ENCODE peak calls at places on chromosomes 3 and 15, in nine cellular contexts. One of them, this sample, is unnamed.

GRCh38 chr15:41438206-41438605 is 21.3 kb downstream of the RTF1 start:
- DNase-seq in CD8-positive, alpha-beta T cell: no peak
- DNase-seq in astrocyte of the spinal cord: peak; percentile 15
- DNase-seq in endothelial cell: no peak
- DNase-seq in transverse colon: no peak
- DNase-seq in AG09309: no peak
- DNase-seq in AG10803: no peak
- DNase-seq in fibroblast of pulmonary artery: no peak
- DNase-seq in fibroblast of mammary gland: no peak
- DNase-seq in this sample: no peak

GRCh38 chr3:196499807-196500524 is 3.6 kb downstream of the RNF168 start:
- DNase-seq in CD8-positive, alpha-beta T cell: no peak
- DNase-seq in astrocyte of the spinal cord: no peak
- DNase-seq in endothelial cell: no peak
- DNase-seq in transverse colon: no peak
- DNase-seq in AG09309: no peak
- DNase-seq in AG10803: no peak
- DNase-seq in fibroblast of pulmonary artery: no peak
- DNase-seq in fibroblast of mammary gland: peak; percentile 19
- DNase-seq in this sample: no peak

GRCh38 chr15:65115542-65115941 is 542 bp upstream of the UBAP1L start:
- DNase-seq in CD8-positive, alpha-beta T cell: no peak
- DNase-seq in astrocyte of the spinal cord: no peak
- DNase-seq in endothelial cell: no peak
- DNase-seq in transverse colon: no peak
- DNase-seq in AG09309: no peak
- DNase-seq in AG10803: no peak
- DNase-seq in fibroblast of pulmonary artery: no peak
- DNase-seq in fibroblast of mammary gland: no peak
- DNase-seq in this sample: no peak

GRCh38 chr15:92533298-92533697 is 122.3 kb downstream of the FAM174B start:
- DNase-seq in CD8-positive, alpha-beta T cell: no peak
- DNase-seq in astrocyte of the spinal cord: no peak
- DNase-seq in endothelial cell: no peak
- DNase-seq in transverse colon: no peak
- DNase-seq in AG09309: no peak
- DNase-seq in AG10803: no peak
- DNase-seq in fibroblast of pulmonary artery: no peak
- DNase-seq in fibroblast of mammary gland: no peak
- DNase-seq in this sample: no peak

GRCh38 chr3:129184396-129184656 is 630 bp upstream of the CNBP start:
- DNase-seq in CD8-positive, alpha-beta T cell: no peak
- DNase-seq in astrocyte of the spinal cord: no peak
- DNase-seq in endothelial cell: no peak
- DNase-seq in transverse colon: peak; percentile 26
- DNase-seq in AG09309: no peak
- DNase-seq in AG10803: peak; percentile 29
- DNase-seq in fibroblast of pulmonary artery: peak; percentile 24
- DNase-seq in fibroblast of mammary gland: no peak
- DNase-seq in this sample: no peak

GRCh38 chr15:96626936-96627577 is 296.6 kb downstream of the NR2F2 start:
- DNase-seq in CD8-positive, alpha-beta T cell: no peak
- DNase-seq in astrocyte of the spinal cord: no peak
- DNase-seq in endothelial cell: no peak
- DNase-seq in transverse colon: no peak
- DNase-seq in AG09309: no peak
- DNase-seq in AG10803: no peak
- DNase-seq in fibroblast of pulmonary artery: no peak
- DNase-seq in fibroblast of mammary gland: no peak
- DNase-seq in this sample: no peak

GRCh38 chr15:33584797-33585196 is 274.0 kb downstream of the RYR3 start:
- DNase-seq in CD8-positive, alpha-beta T cell: no peak
- DNase-seq in astrocyte of the spinal cord: peak; percentile 54
- DNase-seq in endothelial cell: no peak
- DNase-seq in transverse colon: no peak
- DNase-seq in AG09309: no peak
- DNase-seq in AG10803: peak; percentile 58
- DNase-seq in fibroblast of pulmonary artery: peak; percentile 75
- DNase-seq in fibroblast of mammary gland: peak; percentile 69
- DNase-seq in this sample: peak; percentile 69

GRCh38 chr3:101898752-101899169 is 49.4 kb downstream of the NFKBIZ start:
- DNase-seq in CD8-positive, alpha-beta T cell: no peak
- DNase-seq in astrocyte of the spinal cord: no peak
- DNase-seq in endothelial cell: no peak
- DNase-seq in transverse colon: no peak
- DNase-seq in AG09309: no peak
- DNase-seq in AG10803: no peak
- DNase-seq in fibroblast of pulmonary artery: no peak
- DNase-seq in fibroblast of mammary gland: no peak
- DNase-seq in this sample: no peak

GRCh38 chr3:117692416-117692995 is 982.9 kb downstream of the TUSC7 start:
- DNase-seq in CD8-positive, alpha-beta T cell: no peak
- DNase-seq in astrocyte of the spinal cord: peak; percentile 49
- DNase-seq in endothelial cell: no peak
- DNase-seq in transverse colon: no peak
- DNase-seq in AG09309: no peak
- DNase-seq in AG10803: peak; percentile 56
- DNase-seq in fibroblast of pulmonary artery: peak; percentile 48
- DNase-seq in fibroblast of mammary gland: peak; percentile 88
- DNase-seq in this sample: peak; percentile 12

GRCh38 chr3:126394179-126394976 is at the start of gene CFAP100:
- DNase-seq in CD8-positive, alpha-beta T cell: no peak
- DNase-seq in astrocyte of the spinal cord: peak; percentile 13
- DNase-seq in endothelial cell: peak; percentile 72
- DNase-seq in transverse colon: peak; percentile 24
- DNase-seq in AG09309: no peak
- DNase-seq in AG10803: peak; percentile 18
- DNase-seq in fibroblast of pulmonary artery: peak; percentile 28
- DNase-seq in fibroblast of mammary gland: peak; percentile 35
- DNase-seq in this sample: no peak

GRCh38 chr3:133926736-133927542 is 31.3 kb upstream of the RAB6B start:
- DNase-seq in CD8-positive, alpha-beta T cell: no peak
- DNase-seq in astrocyte of the spinal cord: peak; percentile 17
- DNase-seq in endothelial cell: no peak
- DNase-seq in transverse colon: no peak
- DNase-seq in AG09309: no peak
- DNase-seq in AG10803: no peak
- DNase-seq in fibroblast of pulmonary artery: no peak
- DNase-seq in fibroblast of mammary gland: peak; percentile 28
- DNase-seq in this sample: no peak

GRCh38 chr3:170355738-170356595 is 1.5 kb upstream of the SKIL start:
- DNase-seq in CD8-positive, alpha-beta T cell: no peak
- DNase-seq in astrocyte of the spinal cord: peak; percentile 69
- DNase-seq in endothelial cell: peak; percentile 22
- DNase-seq in transverse colon: peak; percentile 56
- DNase-seq in AG09309: no peak
- DNase-seq in AG10803: peak; percentile 52
- DNase-seq in fibroblast of pulmonary artery: peak; percentile 69
- DNase-seq in fibroblast of mammary gland: peak; percentile 25
- DNase-seq in this sample: no peak

GRCh38 chr3:162376761-162377160 is 880.2 kb downstream of the OTOL1 start:
- DNase-seq in CD8-positive, alpha-beta T cell: no peak
- DNase-seq in astrocyte of the spinal cord: peak; percentile 26
- DNase-seq in endothelial cell: no peak
- DNase-seq in transverse colon: no peak
- DNase-seq in AG09309: no peak
- DNase-seq in AG10803: no peak
- DNase-seq in fibroblast of pulmonary artery: no peak
- DNase-seq in fibroblast of mammary gland: peak; percentile 40
- DNase-seq in this sample: peak; percentile 69

GRCh38 chr15:29364429-29365078 is 94.9 kb upstream of the NSMCE3 start:
- DNase-seq in CD8-positive, alpha-beta T cell: no peak
- DNase-seq in astrocyte of the spinal cord: peak; percentile 76
- DNase-seq in endothelial cell: no peak
- DNase-seq in transverse colon: no peak
- DNase-seq in AG09309: peak; percentile 32
- DNase-seq in AG10803: peak; percentile 64
- DNase-seq in fibroblast of pulmonary artery: peak; percentile 76
- DNase-seq in fibroblast of mammary gland: peak; percentile 57
- DNase-seq in this sample: peak; percentile 56

GRCh38 chr3:111967651-111968274 is 11.1 kb upstream of the ABHD10 start:
- DNase-seq in CD8-positive, alpha-beta T cell: peak; percentile 82
- DNase-seq in astrocyte of the spinal cord: peak; percentile 79
- DNase-seq in endothelial cell: peak; percentile 86
- DNase-seq in transverse colon: peak; percentile 85
- DNase-seq in AG09309: peak; percentile 50
- DNase-seq in AG10803: peak; percentile 80
- DNase-seq in fibroblast of pulmonary artery: peak; percentile 87
- DNase-seq in fibroblast of mammary gland: peak; percentile 82
- DNase-seq in this sample: peak; percentile 92

GRCh38 chr3:2711081-2711480 is 399.1 kb downstream of the IL5RA start:
- DNase-seq in CD8-positive, alpha-beta T cell: no peak
- DNase-seq in astrocyte of the spinal cord: no peak
- DNase-seq in endothelial cell: no peak
- DNase-seq in transverse colon: no peak
- DNase-seq in AG09309: no peak
- DNase-seq in AG10803: no peak
- DNase-seq in fibroblast of pulmonary artery: no peak
- DNase-seq in fibroblast of mammary gland: no peak
- DNase-seq in this sample: no peak

GRCh38 chr3:3627104-3627503 is 172.1 kb upstream of the LRRN1 start:
- DNase-seq in CD8-positive, alpha-beta T cell: no peak
- DNase-seq in astrocyte of the spinal cord: peak; percentile 10
- DNase-seq in endothelial cell: no peak
- DNase-seq in transverse colon: no peak
- DNase-seq in AG09309: no peak
- DNase-seq in AG10803: no peak
- DNase-seq in fibroblast of pulmonary artery: no peak
- DNase-seq in fibroblast of mammary gland: no peak
- DNase-seq in this sample: no peak

GRCh38 chr3:105837143-105837740 is 31.6 kb downstream of the CBLB start:
- DNase-seq in CD8-positive, alpha-beta T cell: no peak
- DNase-seq in astrocyte of the spinal cord: peak; percentile 57
- DNase-seq in endothelial cell: no peak
- DNase-seq in transverse colon: no peak
- DNase-seq in AG09309: no peak
- DNase-seq in AG10803: no peak
- DNase-seq in fibroblast of pulmonary artery: no peak
- DNase-seq in fibroblast of mammary gland: peak; percentile 50
- DNase-seq in this sample: no peak

GRCh38 chr15:49742381-49742780 is 121.5 kb downstream of the DTWD1 start:
- DNase-seq in CD8-positive, alpha-beta T cell: no peak
- DNase-seq in astrocyte of the spinal cord: no peak
- DNase-seq in endothelial cell: no peak
- DNase-seq in transverse colon: peak; percentile 70
- DNase-seq in AG09309: no peak
- DNase-seq in AG10803: no peak
- DNase-seq in fibroblast of pulmonary artery: no peak
- DNase-seq in fibroblast of mammary gland: no peak
- DNase-seq in this sample: no peak
- TF ChIP-seq CTCF in CD8-positive, alpha-beta T cell: no peak
- TF ChIP-seq CTCF in astrocyte of the spinal cord: no peak
- TF ChIP-seq CTCF in endothelial cell: no peak
- TF ChIP-seq CTCF in transverse colon: no peak
- TF ChIP-seq CTCF in AG09309: no peak
- TF ChIP-seq CTCF in AG10803: no peak
- TF ChIP-seq CTCF in fibroblast of pulmonary artery: no peak
- TF ChIP-seq CTCF in fibroblast of mammary gland: no peak
- TF ChIP-seq CTCF in this sample: no peak

GRCh38 chr3:65914740-65915366 is 123.9 kb downstream of the MAGI1 start:
- DNase-seq in CD8-positive, alpha-beta T cell: no peak
- DNase-seq in astrocyte of the spinal cord: no peak
- DNase-seq in endothelial cell: no peak
- DNase-seq in transverse colon: no peak
- DNase-seq in AG09309: no peak
- DNase-seq in AG10803: no peak
- DNase-seq in fibroblast of pulmonary artery: no peak
- DNase-seq in fibroblast of mammary gland: peak; percentile 26
- DNase-seq in this sample: peak; percentile 2

GRCh38 chr3:65912647-65913046 is 126.1 kb downstream of the MAGI1 start:
- DNase-seq in CD8-positive, alpha-beta T cell: no peak
- DNase-seq in astrocyte of the spinal cord: no peak
- DNase-seq in endothelial cell: no peak
- DNase-seq in transverse colon: no peak
- DNase-seq in AG09309: no peak
- DNase-seq in AG10803: no peak
- DNase-seq in fibroblast of pulmonary artery: no peak
- DNase-seq in fibroblast of mammary gland: no peak
- DNase-seq in this sample: no peak

GRCh38 chr3:65915477-65915876 is 123.2 kb downstream of the MAGI1 start:
- DNase-seq in CD8-positive, alpha-beta T cell: no peak
- DNase-seq in astrocyte of the spinal cord: no peak
- DNase-seq in endothelial cell: no peak
- DNase-seq in transverse colon: no peak
- DNase-seq in AG09309: no peak
- DNase-seq in AG10803: no peak
- DNase-seq in fibroblast of pulmonary artery: no peak
- DNase-seq in fibroblast of mammary gland: no peak
- DNase-seq in this sample: no peak

GRCh38 chr3:65908588-65908987 is 130.1 kb downstream of the MAGI1 start:
- DNase-seq in CD8-positive, alpha-beta T cell: no peak
- DNase-seq in astrocyte of the spinal cord: no peak
- DNase-seq in endothelial cell: no peak
- DNase-seq in transverse colon: no peak
- DNase-seq in AG09309: no peak
- DNase-seq in AG10803: no peak
- DNase-seq in fibroblast of pulmonary artery: no peak
- DNase-seq in fibroblast of mammary gland: no peak
- DNase-seq in this sample: no peak

GRCh38 chr3:65914032-65914739 is 124.5 kb downstream of the MAGI1 start:
- DNase-seq in CD8-positive, alpha-beta T cell: no peak
- DNase-seq in astrocyte of the spinal cord: no peak
- DNase-seq in endothelial cell: no peak
- DNase-seq in transverse colon: no peak
- DNase-seq in AG09309: no peak
- DNase-seq in AG10803: no peak
- DNase-seq in fibroblast of pulmonary artery: no peak
- DNase-seq in fibroblast of mammary gland: no peak
- DNase-seq in this sample: no peak
- TF ChIP-seq CTCF in CD8-positive, alpha-beta T cell: no peak
- TF ChIP-seq CTCF in astrocyte of the spinal cord: peak; percentile 48
- TF ChIP-seq CTCF in endothelial cell: no peak
- TF ChIP-seq CTCF in transverse colon: no peak
- TF ChIP-seq CTCF in AG09309: peak; percentile 2
- TF ChIP-seq CTCF in AG10803: peak; percentile 24
- TF ChIP-seq CTCF in fibroblast of pulmonary artery: peak; percentile 30
- TF ChIP-seq CTCF in fibroblast of mammary gland: peak; percentile 20
- TF ChIP-seq CTCF in this sample: no peak

DNA sequence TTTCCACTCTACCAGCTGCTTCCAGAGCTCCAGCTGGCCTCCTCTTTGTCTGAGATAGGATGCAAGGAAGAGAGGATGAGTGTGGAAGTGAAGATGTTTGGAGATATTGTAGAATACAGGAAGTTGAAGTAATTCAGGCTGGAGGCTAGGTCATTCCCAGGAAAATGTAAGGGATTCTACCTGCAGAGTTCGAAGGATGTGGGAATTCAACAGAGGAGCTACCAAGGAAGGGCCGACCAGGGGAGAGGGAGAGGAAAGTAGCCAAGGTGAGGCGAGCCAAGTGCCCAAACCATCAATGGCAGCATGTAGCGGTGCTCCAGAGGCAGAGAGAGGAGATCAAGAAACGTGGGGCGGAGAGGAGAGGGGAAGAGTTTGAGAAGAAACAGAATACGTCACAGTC is 49.0 kb upstream of the EPHB3 start:
- DNase-seq in CD8-positive, alpha-beta T cell: no peak
- DNase-seq in astrocyte of the spinal cord: no peak
- DNase-seq in endothelial cell: no peak
- DNase-seq in transverse colon: no peak
- DNase-seq in AG09309: no peak
- DNase-seq in AG10803: no peak
- DNase-seq in fibroblast of pulmonary artery: no peak
- DNase-seq in fibroblast of mammary gland: no peak
- DNase-seq in this sample: no peak
- TF ChIP-seq CTCF in CD8-positive, alpha-beta T cell: no peak
- TF ChIP-seq CTCF in astrocyte of the spinal cord: no peak
- TF ChIP-seq CTCF in endothelial cell: no peak
- TF ChIP-seq CTCF in transverse colon: no peak
- TF ChIP-seq CTCF in AG09309: no peak
- TF ChIP-seq CTCF in AG10803: no peak
- TF ChIP-seq CTCF in fibroblast of pulmonary artery: no peak
- TF ChIP-seq CTCF in fibroblast of mammary gland: no peak
- TF ChIP-seq CTCF in this sample: no peak

GRCh38 chr3:43766672-43767465 is 76.1 kb downstream of the ABHD5 start:
- DNase-seq in CD8-positive, alpha-beta T cell: no peak
- DNase-seq in astrocyte of the spinal cord: peak; percentile 76
- DNase-seq in endothelial cell: no peak
- DNase-seq in transverse colon: no peak
- DNase-seq in AG09309: no peak
- DNase-seq in AG10803: peak; percentile 89
- DNase-seq in fibroblast of pulmonary artery: peak; percentile 30
- DNase-seq in fibroblast of mammary gland: peak; percentile 86
- DNase-seq in this sample: peak; percentile 90
- TF ChIP-seq CTCF in CD8-positive, alpha-beta T cell: no peak
- TF ChIP-seq CTCF in astrocyte of the spinal cord: peak; percentile 25
- TF ChIP-seq CTCF in endothelial cell: no peak
- TF ChIP-seq CTCF in transverse colon: no peak
- TF ChIP-seq CTCF in AG09309: peak; percentile 18
- TF ChIP-seq CTCF in AG10803: peak; percentile 25
- TF ChIP-seq CTCF in fibroblast of pulmonary artery: no peak
- TF ChIP-seq CTCF in fibroblast of mammary gland: peak; percentile 12
- TF ChIP-seq CTCF in this sample: peak; percentile 46

This sample was measured in PC-3.